ENCODE peak calls at places on chromosomes 13 and 19, in eight cellular contexts. D is kidney epithelial cell, M is K562, Q is Karpas-422, B is kidney, C is H7, X is Peyer's patch, G is adrenal gland. H is an unnamed sample.

GRCh38 chr19:35442091-35442490 is 6.0 kb upstream of the FFAR2 start:
- DNase-seq in D (no peak), M (no peak), Q (peak; percentile 71), B (no peak), C (no peak), X (no peak), G (peak; percentile 64), H (peak; percentile 90)

GRCh38 chr13:40433577-40433976 is 232.9 kb downstream of the FOXO1 start:
- DNase-seq in D (no peak), M (no peak), Q (peak; percentile 89), B (no peak), C (no peak), X (peak; percentile 78), G (no peak), H (no peak)

GRCh38 chr19:38729653-38730469 is 14.4 kb downstream of the CAPN12 start:
- DNase-seq in D (no peak), M (peak; percentile 66), Q (peak; percentile 91), B (peak; percentile 87), C (peak; percentile 96), X (peak; percentile 82), G (peak; percentile 78), H (peak; percentile 85)

GRCh38 chr13:91032104-91032503 is 315.4 kb upstream of the MIR17HG start:
- DNase-seq in D (no peak), M (no peak), Q (no peak), B (no peak), C (no peak), X (no peak), G (no peak), H (no peak)

GRCh38 chr13:91112191-91112579 is 235.3 kb upstream of the MIR17HG start:
- DNase-seq in D (no peak), M (no peak), Q (no peak), B (no peak), C (no peak), X (no peak), G (no peak), H (no peak)

GRCh38 chr13:94073006-94073744 is 406.3 kb downstream of the DCT start:
- DNase-seq in D (no peak), M (no peak), Q (no peak), B (no peak), C (peak; percentile 4), X (no peak), G (no peak), H (no peak)

GRCh38 chr13:43544011-43544410 is 242.8 kb downstream of the ENOX1 start:
- DNase-seq in D (no peak), M (no peak), Q (no peak), B (no peak), C (no peak), X (no peak), G (peak; percentile 19), H (no peak)

GRCh38 chr19:2668188-2668763 is 34.2 kb downstream of the GNG7 start:
- DNase-seq in D (no peak), M (no peak), Q (peak; percentile 78), B (no peak), C (no peak), X (no peak), G (no peak), H (no peak)

GRCh38 chr13:102399791-102400618 is 1.8 kb downstream of the FGF14 start:
- DNase-seq in D (no peak), M (no peak), Q (no peak), B (peak; percentile 71), C (peak; percentile 75), X (no peak), G (no peak), H (peak; percentile 37)

GRCh38 chr13:21924958-21925357 is 254.1 kb downstream of the FGF9 start:
- DNase-seq in D (no peak), M (no peak), Q (no peak), B (no peak), C (no peak), X (no peak), G (no peak), H (no peak)
- H3K36me3 ChIP-seq in D (no peaks in the 10 kb centered on the region), M (no peaks in the 10 kb centered on the region), Q (no peaks in the 10 kb centered on the region), B (no peaks in the 10 kb centered on the region), C (no peaks in the 10 kb centered on the region), X (no peaks in the 10 kb centered on the region), G (no peaks in the 10 kb centered on the region), H (no peaks in the 10 kb centered on the region)

GRCh38 chr13:48489666-48490065 is 43.2 kb downstream of the RCBTB2 start:
- DNase-seq in D (no peak), M (no peak), Q (peak; percentile 75), B (no peak), C (no peak), X (no peak), G (no peak), H (no peak)

GRCh38 chr13:48490241-48490640 is 42.6 kb downstream of the RCBTB2 start:
- DNase-seq in D (no peak), M (no peak), Q (peak; percentile 38), B (no peak), C (no peak), X (no peak), G (no peak), H (no peak)

GRCh38 chr13:48493076-48493765 is 39.7 kb downstream of the RCBTB2 start:
- DNase-seq in D (no peak), M (no peak), Q (peak; percentile 92), B (no peak), C (no peak), X (no peak), G (no peak), H (no peak)

GRCh38 chr13:48492123-48493075 is 40.5 kb downstream of the RCBTB2 start:
- DNase-seq in D (no peak), M (no peak), Q (peak; percentile 98), B (peak; percentile 86), C (no peak), X (peak; percentile 85), G (peak; percentile 74), H (peak; percentile 79)

DNA sequence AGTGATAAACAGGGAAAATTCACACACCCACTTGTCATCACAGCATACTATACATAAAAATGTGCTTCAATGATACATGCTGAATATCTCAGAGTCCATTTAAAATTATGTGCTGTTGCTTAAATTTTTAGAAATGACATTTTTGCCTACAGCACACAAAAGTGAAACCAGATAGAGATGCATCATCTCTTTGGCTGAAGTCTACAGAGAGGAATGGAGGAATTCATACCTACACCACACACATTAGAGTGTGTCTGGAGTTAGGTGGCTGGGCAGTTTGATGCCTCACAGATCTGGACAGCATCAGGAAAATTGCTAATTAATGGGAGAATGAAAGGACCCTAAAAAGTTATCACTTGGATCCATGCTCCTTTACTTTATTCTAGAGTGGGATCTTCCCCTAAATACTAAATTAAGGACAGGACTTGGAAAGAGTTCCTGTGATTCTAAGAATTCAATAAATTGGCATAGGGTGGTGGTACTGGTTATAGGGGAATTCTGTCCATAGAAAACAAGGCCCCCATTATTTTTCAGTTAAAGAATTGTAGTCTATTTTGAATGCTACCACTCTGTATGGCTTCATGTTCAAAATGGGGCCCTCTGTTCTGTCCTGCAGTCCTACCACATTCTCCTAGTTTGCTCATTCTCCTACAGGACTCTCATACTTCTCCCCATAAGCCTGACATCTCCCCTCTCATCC is 41.3 kb downstream of the RCBTB2 start:
- DNase-seq in D (no peak), M (no peak), Q (peak; percentile 57), B (no peak), C (no peak), X (no peak), G (no peak), H (no peak)
- H3K4me3 ChIP-seq in D (no peak overlapping the region), M (no peak overlapping the region), Q (peak overlapping the region; percentile 64), B (peak overlapping the region; percentile 43), C (no peak overlapping the region), X (no peak overlapping the region), G (no peak overlapping the region), H (peak overlapping the region; percentile 32)

DNA sequence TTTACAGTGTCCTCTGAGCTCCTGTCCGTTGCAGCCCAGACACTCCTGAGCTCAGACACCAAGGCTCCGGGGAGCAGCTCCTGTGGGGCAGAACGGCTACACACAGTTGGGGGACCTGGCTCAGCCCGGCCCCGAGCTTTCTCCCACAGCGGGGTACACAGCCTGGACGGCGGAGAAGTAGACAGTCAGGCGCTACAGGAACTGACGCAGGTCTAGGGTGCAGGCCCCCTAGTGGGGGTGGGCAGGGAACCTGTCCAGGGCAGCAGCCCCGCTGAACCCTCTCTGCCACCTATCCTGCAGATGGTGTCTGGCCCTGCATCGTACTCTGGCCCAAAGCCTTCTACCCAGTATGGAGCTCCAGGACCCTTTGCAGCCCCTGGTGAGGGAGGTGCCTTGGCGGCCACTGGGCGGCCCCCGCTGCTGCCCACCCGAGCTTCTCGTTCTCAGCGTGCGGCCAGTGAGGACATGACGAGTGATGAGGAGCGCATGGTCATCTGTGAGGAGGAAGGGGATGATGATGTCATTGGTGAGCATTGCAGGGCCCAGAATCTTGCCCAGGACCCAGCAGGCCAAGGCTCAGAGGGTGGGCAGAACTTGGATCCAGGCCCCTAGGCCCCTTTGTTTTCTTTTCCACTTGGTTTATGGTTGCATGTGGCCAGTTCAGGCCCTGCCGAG is 12.9 kb upstream of the PRR19 start:
- DNase-seq in D (no peak), M (no peak), Q (no peak), B (peak; percentile 79), C (no peak), X (no peak), G (peak; percentile 20), H (no peak)
- H3K36me3 ChIP-seq in D (peaks cover 18% of the 10 kb centered on the region), M (peaks cover 75% of the 10 kb centered on the region), Q (peaks cover 22% of the 10 kb centered on the region), B (peaks cover 27% of the 10 kb centered on the region), C (peaks cover 11% of the 10 kb centered on the region), X (peaks cover 74% of the 10 kb centered on the region), G (peaks cover 72% of the 10 kb centered on the region), H (peaks cover 73% of the 10 kb centered on the region)

DNA sequence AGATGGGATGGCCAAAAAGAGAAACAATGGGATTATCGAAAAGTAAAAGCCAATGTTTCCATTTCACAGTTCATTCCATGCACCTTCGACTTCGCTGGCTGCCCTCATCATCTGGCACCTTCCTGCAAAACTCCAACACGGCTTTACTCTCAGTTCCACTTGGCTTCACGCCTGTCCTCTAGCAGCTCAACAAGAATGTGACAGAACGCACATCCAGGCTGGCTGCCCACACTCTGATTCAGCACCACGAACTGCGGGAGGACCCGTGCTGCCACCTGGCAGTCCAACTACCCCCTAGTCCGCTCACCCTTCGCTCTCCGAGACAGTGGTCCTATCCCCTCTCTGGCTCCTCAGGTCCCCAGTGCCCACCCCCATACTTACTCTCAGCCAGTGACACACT is 11.7 kb downstream of the ATP7B start:
- DNase-seq in D (peak; percentile 16), M (no peak), Q (no peak), B (no peak), C (no peak), X (no peak), G (no peak), H (peak; percentile 52)
- H3K4me3 ChIP-seq in D (no peak overlapping the region), M (no peak overlapping the region), Q (no peak overlapping the region), B (peak overlapping the region; percentile 46), C (no peak overlapping the region), X (no peak overlapping the region), G (no peak overlapping the region), H (no peak overlapping the region)

DNA sequence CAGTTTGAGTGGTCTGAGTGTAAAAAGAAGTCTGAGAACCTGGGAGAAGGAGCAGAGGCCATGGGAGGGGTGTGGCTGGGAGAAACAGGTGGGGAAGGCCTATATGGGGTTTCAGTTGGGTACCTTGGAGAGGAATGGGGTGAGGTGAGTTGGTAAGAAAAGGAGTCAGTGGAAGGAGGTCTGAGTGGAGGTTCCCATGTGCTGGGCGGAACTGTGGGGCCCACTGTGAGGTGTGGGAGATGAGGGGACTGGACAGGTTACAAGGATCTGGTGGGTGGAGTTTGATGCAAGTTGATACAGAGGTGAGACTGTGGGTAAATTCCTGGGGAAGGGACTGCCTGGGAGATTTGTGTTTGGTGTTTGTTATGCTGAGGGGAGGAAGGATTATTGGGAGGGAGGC is 2.1 kb downstream of the ZNF574 start:
- DNase-seq in D (no peak), M (no peak), Q (no peak), B (no peak), C (no peak), X (no peak), G (no peak), H (no peak)
- H3K36me3 ChIP-seq in D (peaks cover 4% of the 10 kb centered on the region), M (peaks cover 45% of the 10 kb centered on the region), Q (peaks cover 9% of the 10 kb centered on the region), B (peaks cover 23% of the 10 kb centered on the region), C (peaks cover 26% of the 10 kb centered on the region), X (peaks cover 30% of the 10 kb centered on the region), G (peaks cover 29% of the 10 kb centered on the region), H (peaks cover 42% of the 10 kb centered on the region)

GRCh38 chr13:74061939-74062595 is 72.1 kb downstream of the KLF12 start:
- DNase-seq in D (no peak), M (no peak), Q (peak; percentile 59), B (no peak), C (no peak), X (peak; percentile 26), G (peak; percentile 21), H (no peak)
- H3K4me3 ChIP-seq in D (no peak overlapping the region), M (no peak overlapping the region), Q (peak overlapping the region; percentile 36), B (no peak overlapping the region), C (no peak overlapping the region), X (no peak overlapping the region), G (no peak overlapping the region), H (no peak overlapping the region)

H was measured in lower lobe of right lung.